ENCODE peak calls at places on chromosome 20, in nine cellular contexts. One of them, this sample, is unnamed.

GRCh38 chr20:44979090-44979621 is 12.8 kb downstream of the STK4 start:
- DNase-seq in K562: no peak
- DNase-seq in AG04450: no peak
- DNase-seq in Caco-2: no peak
- DNase-seq in BE2C: no peak
- DNase-seq in WTC11: no peak
- DNase-seq in left ventricle myocardium inferior: no peak
- DNase-seq in fibroblast of mammary gland: no peak
- DNase-seq in cardiac fibroblast: peak; percentile 55
- DNase-seq in this sample: no peak

GRCh38 chr20:48214601-48215000 is 429.3 kb upstream of the SULF2 start:
- DNase-seq in K562: no peak
- DNase-seq in Caco-2: peak; percentile 64
- DNase-seq in BE2C: no peak
- DNase-seq in AG04450: no peak
- DNase-seq in fibroblast of mammary gland: no peak
- DNase-seq in WTC11: no peak
- DNase-seq in cardiac fibroblast: no peak
- DNase-seq in left ventricle myocardium inferior: no peak
- DNase-seq in this sample: peak; percentile 16

GRCh38 chr20:31652917-31653385 is 15.2 kb downstream of the COX4I2 start:
- DNase-seq in cardiac fibroblast: peak; percentile 71
- DNase-seq in Caco-2: no peak
- DNase-seq in K562: no peak
- DNase-seq in AG04450: no peak
- DNase-seq in left ventricle myocardium inferior: no peak
- DNase-seq in fibroblast of mammary gland: peak; percentile 90
- DNase-seq in BE2C: peak; percentile 49
- DNase-seq in WTC11: no peak
- DNase-seq in this sample: peak; percentile 83

GRCh38 chr20:62197801-62198200 is 15.0 kb downstream of the MTG2 start:
- DNase-seq in WTC11: no peak
- DNase-seq in Caco-2: no peak
- DNase-seq in AG04450: no peak
- DNase-seq in cardiac fibroblast: no peak
- DNase-seq in left ventricle myocardium inferior: no peak
- DNase-seq in fibroblast of mammary gland: no peak
- DNase-seq in K562: no peak
- DNase-seq in BE2C: no peak
- DNase-seq in this sample: no peak

GRCh38 chr20:32321390-32321789 is 36.7 kb upstream of the ASXL1 start:
- DNase-seq in K562: no peak
- DNase-seq in cardiac fibroblast: no peak
- DNase-seq in Caco-2: no peak
- DNase-seq in left ventricle myocardium inferior: no peak
- DNase-seq in WTC11: no peak
- DNase-seq in AG04450: no peak
- DNase-seq in BE2C: no peak
- DNase-seq in fibroblast of mammary gland: no peak
- DNase-seq in this sample: no peak

GRCh38 chr20:50048420-50049166 is 64.4 kb downstream of the UBE2V1 start:
- DNase-seq in BE2C: no peak
- DNase-seq in fibroblast of mammary gland: no peak
- DNase-seq in K562: no peak
- DNase-seq in Caco-2: no peak
- DNase-seq in WTC11: no peak
- DNase-seq in left ventricle myocardium inferior: no peak
- DNase-seq in AG04450: no peak
- DNase-seq in cardiac fibroblast: no peak
- DNase-seq in this sample: peak; percentile 64

GRCh38 chr20:15164726-15165125 is 827.3 kb upstream of the FLRT3 start:
- DNase-seq in Caco-2: no peak
- DNase-seq in left ventricle myocardium inferior: no peak
- DNase-seq in BE2C: no peak
- DNase-seq in K562: no peak
- DNase-seq in fibroblast of mammary gland: no peak
- DNase-seq in WTC11: no peak
- DNase-seq in cardiac fibroblast: no peak
- DNase-seq in AG04450: no peak
- DNase-seq in this sample: no peak

GRCh38 chr20:37095108-37095608 is 639 bp downstream of the RBL1 start:
- DNase-seq in K562: peak; percentile 29
- DNase-seq in cardiac fibroblast: peak; percentile 16
- DNase-seq in WTC11: peak; percentile 18
- DNase-seq in AG04450: no peak
- DNase-seq in BE2C: peak; percentile 16
- DNase-seq in Caco-2: peak; percentile 58
- DNase-seq in left ventricle myocardium inferior: no peak
- DNase-seq in fibroblast of mammary gland: peak; percentile 37
- DNase-seq in this sample: peak; percentile 22

GRCh38 chr20:32035398-32035852 is 16.6 kb upstream of the HCK start:
- DNase-seq in fibroblast of mammary gland: no peak
- DNase-seq in left ventricle myocardium inferior: no peak
- DNase-seq in BE2C: no peak
- DNase-seq in WTC11: no peak
- DNase-seq in AG04450: no peak
- DNase-seq in K562: no peak
- DNase-seq in cardiac fibroblast: no peak
- DNase-seq in Caco-2: peak; percentile 29
- DNase-seq in this sample: no peak

GRCh38 chr20:50716518-50716917 is 14.9 kb upstream of the PARD6B start:
- DNase-seq in WTC11: no peak
- DNase-seq in left ventricle myocardium inferior: no peak
- DNase-seq in AG04450: no peak
- DNase-seq in K562: no peak
- DNase-seq in cardiac fibroblast: no peak
- DNase-seq in Caco-2: no peak
- DNase-seq in fibroblast of mammary gland: no peak
- DNase-seq in BE2C: no peak
- DNase-seq in this sample: no peak

GRCh38 chr20:9458075-9458818 is 56.1 kb upstream of the LAMP5 start:
- DNase-seq in K562: no peak
- DNase-seq in BE2C: peak; percentile 67
- DNase-seq in cardiac fibroblast: peak; percentile 40
- DNase-seq in Caco-2: no peak
- DNase-seq in AG04450: no peak
- DNase-seq in fibroblast of mammary gland: peak; percentile 61
- DNase-seq in left ventricle myocardium inferior: no peak
- DNase-seq in WTC11: peak; percentile 47
- DNase-seq in this sample: peak; percentile 64

GRCh38 chr20:10653593-10654288 is 20.1 kb downstream of the JAG1 start:
- DNase-seq in WTC11: no peak
- DNase-seq in fibroblast of mammary gland: peak; percentile 91
- DNase-seq in Caco-2: no peak
- DNase-seq in K562: no peak
- DNase-seq in AG04450: peak; percentile 61
- DNase-seq in BE2C: no peak
- DNase-seq in cardiac fibroblast: peak; percentile 76
- DNase-seq in left ventricle myocardium inferior: no peak
- DNase-seq in this sample: no peak

GRCh38 chr20:48725589-48725991 is 102.2 kb downstream of the PREX1 start:
- DNase-seq in AG04450: no peak
- DNase-seq in WTC11: no peak
- DNase-seq in Caco-2: peak; percentile 85
- DNase-seq in left ventricle myocardium inferior: no peak
- DNase-seq in BE2C: peak; percentile 41
- DNase-seq in cardiac fibroblast: peak; percentile 65
- DNase-seq in fibroblast of mammary gland: peak; percentile 42
- DNase-seq in K562: peak; percentile 50
- DNase-seq in this sample: peak; percentile 1

GRCh38 chr20:34824861-34825529 is 456 bp downstream of the NCOA6 start:
- DNase-seq in K562: no peak
- DNase-seq in AG04450: no peak
- DNase-seq in left ventricle myocardium inferior: peak; percentile 68
- DNase-seq in WTC11: peak; percentile 78
- DNase-seq in BE2C: peak; percentile 78
- DNase-seq in fibroblast of mammary gland: peak; percentile 16
- DNase-seq in cardiac fibroblast: peak; percentile 29
- DNase-seq in Caco-2: peak; percentile 85
- DNase-seq in this sample: peak; percentile 35
- TF ChIP-seq CTCF in K562: no peak
- TF ChIP-seq CTCF in AG04450: no peak
- TF ChIP-seq CTCF in left ventricle myocardium inferior: peak; percentile 15
- TF ChIP-seq CTCF in WTC11: no peak
- TF ChIP-seq CTCF in BE2C: no peak
- TF ChIP-seq CTCF in fibroblast of mammary gland: no peak
- TF ChIP-seq CTCF in cardiac fibroblast: no peak
- TF ChIP-seq CTCF in Caco-2: peak; percentile 32
- TF ChIP-seq CTCF in this sample: no peak

GRCh38 chr20:21125849-21126840 is at the start of gene KIZ:
- DNase-seq in cardiac fibroblast: peak; percentile 95
- DNase-seq in AG04450: peak; percentile 86
- DNase-seq in left ventricle myocardium inferior: peak; percentile 97
- DNase-seq in WTC11: peak; percentile 98
- DNase-seq in K562: peak; percentile 90
- DNase-seq in Caco-2: peak; percentile 97
- DNase-seq in BE2C: peak; percentile 99
- DNase-seq in fibroblast of mammary gland: peak; percentile 88
- DNase-seq in this sample: peak; percentile 93
- TF ChIP-seq CTCF in cardiac fibroblast: peak; percentile 29
- TF ChIP-seq CTCF in AG04450: peak; percentile 35
- TF ChIP-seq CTCF in left ventricle myocardium inferior: peak; percentile 60
- TF ChIP-seq CTCF in WTC11: no peak
- TF ChIP-seq CTCF in K562: peak; percentile 57
- TF ChIP-seq CTCF in Caco-2: peak; percentile 38
- TF ChIP-seq CTCF in BE2C: peak; percentile 31
- TF ChIP-seq CTCF in fibroblast of mammary gland: peak; percentile 16
- TF ChIP-seq CTCF in this sample: peak; percentile 31

GRCh38 chr20:35432430-35432735 is 5.6 kb downstream of the GDF5 start:
- DNase-seq in left ventricle myocardium inferior: no peak
- DNase-seq in fibroblast of mammary gland: no peak
- DNase-seq in cardiac fibroblast: no peak
- DNase-seq in WTC11: no peak
- DNase-seq in K562: no peak
- DNase-seq in BE2C: no peak
- DNase-seq in AG04450: no peak
- DNase-seq in Caco-2: no peak
- DNase-seq in this sample: no peak
- TF ChIP-seq CTCF in left ventricle myocardium inferior: no peak
- TF ChIP-seq CTCF in fibroblast of mammary gland: no peak
- TF ChIP-seq CTCF in cardiac fibroblast: peak; percentile 2
- TF ChIP-seq CTCF in WTC11: no peak
- TF ChIP-seq CTCF in K562: no peak
- TF ChIP-seq CTCF in BE2C: no peak
- TF ChIP-seq CTCF in AG04450: no peak
- TF ChIP-seq CTCF in Caco-2: no peak
- TF ChIP-seq CTCF in this sample: no peak

DNA sequence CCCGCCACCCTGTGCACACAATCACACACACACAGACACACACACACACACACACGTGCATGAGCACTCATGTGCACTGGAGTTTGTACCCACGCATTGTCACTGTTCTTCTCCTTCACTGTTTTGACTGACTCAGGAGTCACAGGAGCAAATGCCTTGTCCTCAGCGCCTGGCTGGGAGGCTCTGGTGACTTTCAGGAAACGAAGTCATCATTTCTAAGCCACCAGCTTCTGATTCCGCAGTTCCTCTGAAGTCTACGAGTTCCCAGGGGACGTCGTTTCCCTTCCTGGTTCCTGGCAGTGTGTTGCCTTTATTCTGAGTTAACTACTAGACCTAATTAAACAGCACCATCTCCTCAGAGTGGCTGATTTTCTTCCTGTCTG is 82.1 kb upstream of the PMEPA1 start:
- DNase-seq in AG04450: no peak
- DNase-seq in cardiac fibroblast: peak; percentile 5
- DNase-seq in left ventricle myocardium inferior: no peak
- DNase-seq in K562: no peak
- DNase-seq in WTC11: no peak
- DNase-seq in Caco-2: peak; percentile 29
- DNase-seq in fibroblast of mammary gland: no peak
- DNase-seq in BE2C: peak; percentile 30
- DNase-seq in this sample: no peak
- TF ChIP-seq CTCF in AG04450: no peak
- TF ChIP-seq CTCF in cardiac fibroblast: no peak
- TF ChIP-seq CTCF in left ventricle myocardium inferior: no peak
- TF ChIP-seq CTCF in K562: no peak
- TF ChIP-seq CTCF in WTC11: no peak
- TF ChIP-seq CTCF in Caco-2: no peak
- TF ChIP-seq CTCF in fibroblast of mammary gland: no peak
- TF ChIP-seq CTCF in BE2C: no peak
- TF ChIP-seq CTCF in this sample: no peak

GRCh38 chr20:23666189-23666588 is 22.6 kb downstream of the CST4 start:
- DNase-seq in K562: no peak
- DNase-seq in left ventricle myocardium inferior: no peak
- DNase-seq in BE2C: no peak
- DNase-seq in cardiac fibroblast: peak; percentile 26
- DNase-seq in Caco-2: no peak
- DNase-seq in fibroblast of mammary gland: peak; percentile 28
- DNase-seq in AG04450: no peak
- DNase-seq in WTC11: no peak
- DNase-seq in this sample: peak; percentile 14
- TF ChIP-seq CTCF in K562: no peak
- TF ChIP-seq CTCF in left ventricle myocardium inferior: no peak
- TF ChIP-seq CTCF in BE2C: no peak
- TF ChIP-seq CTCF in cardiac fibroblast: peak; percentile 36
- TF ChIP-seq CTCF in Caco-2: no peak
- TF ChIP-seq CTCF in fibroblast of mammary gland: peak; percentile 38
- TF ChIP-seq CTCF in AG04450: peak; percentile 31
- TF ChIP-seq CTCF in WTC11: no peak
- TF ChIP-seq CTCF in this sample: no peak

This sample was measured in MCF 10A.